ENCODE peak calls at places on chromosomes 3 and 15, in nine cellular contexts. Y is AG04450, C is PC-3, M is psoas muscle, L is H9, R is endodermal cell, T is body of pancreas, G is dorsolateral prefrontal cortex, J is spleen. S is an unnamed sample.

GRCh38 chr3:189683576-189684255 is 52.5 kb downstream of the TP63 start:
- DNase-seq in Y (no peak), C (no peak), M (no peak), L (no peak), R (no peak), T (no peak), G (no peak), J (no peak), S (no peak)

GRCh38 chr3:22979581-22979980 is 223.5 kb upstream of the UBE2E2 start:
- DNase-seq in Y (no peak), C (peak; percentile 12), M (no peak), L (no peak), R (no peak), T (no peak), G (no peak), J (no peak), S (peak; percentile 19)

GRCh38 chr3:114020907-114021306 is 35.4 kb downstream of the CCDC191 start:
- DNase-seq in Y (no peak), C (no peak), M (no peak), L (no peak), R (no peak), T (no peak), G (no peak), J (no peak), S (no peak)

GRCh38 chr3:147421184-147421912 is 12.2 kb downstream of the ZIC1 start:
- DNase-seq in Y (no peak), C (no peak), M (no peak), L (peak; percentile 69), R (peak; percentile 86), T (no peak), G (no peak), J (no peak), S (no peak)

GRCh38 chr3:127462111-127462655 is 128.3 kb downstream of the TPRA1 start:
- DNase-seq in Y (no peak), C (no peak), M (no peak), L (no peak), R (no peak), T (no peak), G (no peak), J (no peak), S (no peak)

GRCh38 chr3:194404365-194405140 is 5.5 kb upstream of the GP5 start:
- DNase-seq in Y (no peak), C (peak; percentile 75), M (no peak), L (no peak), R (no peak), T (peak; percentile 56), G (no peak), J (no peak), S (peak; percentile 30)

GRCh38 chr3:183253364-183253960 is 409 bp downstream of the B3GNT5 start:
- DNase-seq in Y (peak; percentile 6), C (peak; percentile 40), M (peak; percentile 80), L (no peak), R (peak; percentile 78), T (peak; percentile 74), G (peak; percentile 57), J (peak; percentile 93), S (no peak)

GRCh38 chr15:63708141-63708772 is 111.1 kb downstream of the FBXL22 start:
- DNase-seq in Y (no peak), C (no peak), M (no peak), L (no peak), R (no peak), T (no peak), G (no peak), J (no peak), S (no peak)

GRCh38 chr15:29942548-29942947 is 120.3 kb upstream of the TJP1 start:
- DNase-seq in Y (no peak), C (no peak), M (no peak), L (no peak), R (no peak), T (no peak), G (no peak), J (no peak), S (no peak)

GRCh38 chr3:27532426-27532825 is 48.2 kb upstream of the SLC4A7 start:
- DNase-seq in Y (no peak), C (no peak), M (no peak), L (no peak), R (peak; percentile 60), T (no peak), G (no peak), J (no peak), S (no peak)

GRCh38 chr3:29537889-29538609 is 257.2 kb downstream of the RBMS3 start:
- DNase-seq in Y (no peak), C (peak; percentile 52), M (no peak), L (no peak), R (no peak), T (no peak), G (no peak), J (no peak), S (peak; percentile 13)

GRCh38 chr15:57220220-57220619 is 156.1 kb upstream of the CGNL1 start:
- DNase-seq in Y (peak; percentile 61), C (no peak), M (no peak), L (no peak), R (no peak), T (no peak), G (no peak), J (no peak), S (no peak)

GRCh38 chr15:40929730-40930429 is 740 bp downstream of the DLL4 start:
- DNase-seq in Y (no peak), C (peak; percentile 51), M (peak; percentile 53), L (no peak), R (peak; percentile 84), T (peak; percentile 56), G (no peak), J (peak; percentile 82), S (no peak)
- H3K27me3 ChIP-seq in Y (peaks cover 42% of the 10 kb centered on the region), C (peaks cover 25% of the 10 kb centered on the region), M (peaks cover 75% of the 10 kb centered on the region), L (peaks cover 51% of the 10 kb centered on the region), R (peaks cover 100% of the 10 kb centered on the region), T (peaks cover 35% of the 10 kb centered on the region), G (peaks cover 39% of the 10 kb centered on the region), J (peaks cover 72% of the 10 kb centered on the region), S (peaks cover 88% of the 10 kb centered on the region)

GRCh38 chr15:65651831-65652749 is 30.4 kb downstream of the SLC24A1 start:
- DNase-seq in Y (no peak), C (no peak), M (no peak), L (no peak), R (peak; percentile 78), T (no peak), G (no peak), J (no peak), S (no peak)

GRCh38 chr15:65655026-65655425 is 33.3 kb downstream of the SLC24A1 start:
- DNase-seq in Y (no peak), C (peak; percentile 38), M (no peak), L (no peak), R (no peak), T (no peak), G (no peak), J (no peak), S (peak; percentile 75)

GRCh38 chr15:65653341-65653740 is 31.6 kb downstream of the SLC24A1 start:
- DNase-seq in Y (no peak), C (peak; percentile 30), M (no peak), L (no peak), R (no peak), T (no peak), G (no peak), J (no peak), S (no peak)

GRCh38 chr15:65653781-65654521 is 32.2 kb downstream of the SLC24A1 start:
- DNase-seq in Y (no peak), C (no peak), M (no peak), L (no peak), R (no peak), T (no peak), G (no peak), J (no peak), S (no peak)

DNA sequence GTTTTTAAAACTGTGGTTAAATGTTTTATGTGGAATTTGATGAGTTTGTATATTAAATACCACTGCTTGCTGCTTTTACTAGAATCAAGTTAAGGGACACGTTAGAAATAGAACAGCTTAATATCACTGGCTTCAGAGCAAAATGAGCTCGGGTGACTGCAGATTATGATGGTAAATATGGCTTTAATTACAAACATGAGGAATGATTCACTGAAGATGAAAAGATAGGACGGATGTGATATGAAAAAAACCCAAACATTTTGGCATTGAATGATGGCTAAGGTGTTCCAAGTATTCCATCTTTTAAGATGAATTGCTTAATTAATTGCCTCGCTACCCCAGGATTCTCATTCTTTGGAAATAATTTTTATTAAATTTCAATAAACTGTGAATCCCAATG is 33.7 kb downstream of the SLC24A1 start:
- DNase-seq in Y (no peak), C (no peak), M (no peak), L (no peak), R (no peak), T (no peak), G (no peak), J (no peak), S (no peak)
- H3K27ac ChIP-seq in Y (no peak overlapping the region), C (no peak overlapping the region), M (no peak overlapping the region), L (no peak overlapping the region), R (no peak overlapping the region), T (no peak overlapping the region), G (no peak overlapping the region), J (no peak overlapping the region), S (peak overlapping the region; percentile 2)

DNA sequence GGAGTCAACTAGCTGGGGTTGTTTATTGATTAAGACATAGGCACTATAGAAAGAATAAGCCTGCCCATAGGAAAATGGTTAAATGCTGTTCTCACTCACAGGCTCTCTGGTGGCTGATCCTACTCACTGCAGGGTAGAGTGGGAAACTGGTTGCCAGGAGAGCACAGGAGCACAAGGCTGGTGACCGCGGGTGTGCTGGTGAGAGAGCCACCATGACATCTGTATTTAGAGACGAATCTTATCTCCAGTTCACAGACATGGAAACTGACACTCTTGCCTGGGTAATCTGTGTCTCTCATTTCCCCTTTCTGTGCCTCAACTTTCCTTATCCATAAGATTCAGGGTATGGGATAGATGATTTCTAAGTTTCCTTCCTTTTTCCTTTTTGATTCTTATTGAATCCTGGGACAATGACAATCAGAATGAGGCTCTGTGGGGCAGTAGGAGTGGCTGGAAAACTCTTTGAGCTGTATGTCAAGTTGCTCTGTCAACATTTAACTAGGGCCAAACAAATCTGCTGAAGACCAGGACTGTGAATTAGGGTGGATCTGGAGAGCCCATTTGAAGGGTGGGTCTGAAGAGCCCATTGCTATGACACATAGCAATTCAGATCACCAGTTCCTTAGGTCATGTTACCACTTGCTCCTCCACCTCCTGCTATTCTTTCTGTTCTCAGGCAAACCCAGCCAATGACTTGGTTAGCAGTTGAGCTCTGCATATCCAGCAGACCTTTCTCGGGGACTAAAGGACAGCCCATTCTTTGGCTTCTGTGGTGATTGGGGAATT is 286.1 kb upstream of the TBL1XR1 start:
- DNase-seq in Y (no peak), C (peak; percentile 26), M (no peak), L (peak; percentile 69), R (peak; percentile 85), T (peak; percentile 27), G (no peak), J (no peak), S (peak; percentile 90)
- TF ChIP-seq CTCF in Y (peak; percentile 16), C (peak; percentile 38), M (peak; percentile 8), L (peak; percentile 67), R (peak; percentile 74), T (no peak), G (peak; percentile 28), J (peak; percentile 22), S (peak; percentile 41)

DNA sequence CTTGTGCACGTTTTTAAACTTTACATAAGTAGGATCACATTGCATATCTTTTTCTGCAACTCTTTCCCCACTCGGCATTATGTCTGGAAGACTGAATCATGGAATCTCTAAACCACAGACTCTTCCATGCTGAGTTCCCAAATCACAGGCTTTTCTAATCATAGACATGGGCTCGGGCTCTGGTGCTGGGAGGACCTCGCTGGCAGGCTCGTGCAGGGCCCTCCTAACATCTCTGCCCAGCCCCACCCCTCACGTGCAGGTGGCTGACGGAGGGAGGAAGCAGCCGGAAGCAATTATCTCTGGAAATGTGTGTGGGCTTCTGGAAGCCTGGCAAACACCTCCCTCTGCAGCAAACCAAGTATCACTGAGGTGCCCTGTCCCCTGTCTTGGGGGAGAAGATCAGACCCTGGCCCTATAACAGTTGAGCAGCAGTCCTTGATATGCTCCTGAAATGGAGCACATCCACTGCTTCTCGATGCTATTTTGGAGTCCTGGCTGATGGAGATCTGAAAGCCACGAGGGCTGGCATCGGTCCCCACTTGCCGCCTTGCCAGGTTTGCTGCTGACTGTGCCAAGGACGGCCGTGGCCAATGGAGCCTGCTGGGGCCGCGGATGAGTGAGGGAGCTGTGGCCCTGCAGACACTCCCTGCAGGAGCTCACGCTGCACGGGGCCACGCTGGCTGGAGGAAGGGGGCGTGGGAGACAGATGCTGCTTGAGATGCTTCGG is 4.4 kb upstream of the IQSEC1 start:
- DNase-seq in Y (no peak), C (no peak), M (peak; percentile 71), L (no peak), R (no peak), T (peak; percentile 31), G (peak; percentile 91), J (no peak), S (no peak)
- H3K27me3 ChIP-seq in Y (peaks cover 60% of the 10 kb centered on the region), C (no peaks in the 10 kb centered on the region), M (peaks cover 27% of the 10 kb centered on the region), L (peaks cover 4% of the 10 kb centered on the region), R (peaks cover 42% of the 10 kb centered on the region), T (no peaks in the 10 kb centered on the region), G (no peaks in the 10 kb centered on the region), J (peaks cover 22% of the 10 kb centered on the region), S (peaks cover 72% of the 10 kb centered on the region)

S was measured in foreskin keratinocyte.